ENCODE peak calls at places on chromosomes 13 and 19, in ten cellular contexts. One of them, this sample, is unnamed.

GRCh38 chr19:5170329-5170745 is 170.3 kb downstream of the PTPRS start:
- DNase-seq in body of pancreas: peak
- DNase-seq in stomach: peak
- DNase-seq in CD4-positive, alpha-beta T cell: peak
- DNase-seq in CD4-positive, CD25-positive, alpha-beta regulatory T cell: peak
- DNase-seq in GM23248: no peak
- DNase-seq in CD8-positive, alpha-beta memory T cell: peak
- DNase-seq in effector memory CD4-positive, alpha-beta T cell: peak
- DNase-seq in coronary artery: no peak
- DNase-seq in IMR-90: no peak
- DNase-seq in this sample: peak

GRCh38 chr13:45385912-45386311 is 32.3 kb downstream of the SLC25A30 start:
- DNase-seq in CD4-positive, CD25-positive, alpha-beta regulatory T cell: no peak
- DNase-seq in body of pancreas: no peak
- DNase-seq in IMR-90: no peak
- DNase-seq in CD4-positive, alpha-beta T cell: no peak
- DNase-seq in GM23248: no peak
- DNase-seq in CD8-positive, alpha-beta memory T cell: no peak
- DNase-seq in coronary artery: peak
- DNase-seq in stomach: no peak
- DNase-seq in effector memory CD4-positive, alpha-beta T cell: no peak
- DNase-seq in this sample: no peak

GRCh38 chr19:30556230-30556711 is 184.1 kb downstream of the ZNF536 start:
- DNase-seq in IMR-90: no peak
- DNase-seq in coronary artery: no peak
- DNase-seq in effector memory CD4-positive, alpha-beta T cell: no peak
- DNase-seq in CD4-positive, alpha-beta T cell: no peak
- DNase-seq in stomach: no peak
- DNase-seq in CD4-positive, CD25-positive, alpha-beta regulatory T cell: no peak
- DNase-seq in body of pancreas: no peak
- DNase-seq in CD8-positive, alpha-beta memory T cell: no peak
- DNase-seq in GM23248: no peak
- DNase-seq in this sample: no peak

GRCh38 chr19:31220540-31220939 is 128.7 kb downstream of the TSHZ3 start:
- DNase-seq in effector memory CD4-positive, alpha-beta T cell: no peak
- DNase-seq in body of pancreas: no peak
- DNase-seq in GM23248: no peak
- DNase-seq in coronary artery: no peak
- DNase-seq in stomach: no peak
- DNase-seq in CD4-positive, alpha-beta T cell: no peak
- DNase-seq in IMR-90: no peak
- DNase-seq in CD4-positive, CD25-positive, alpha-beta regulatory T cell: no peak
- DNase-seq in CD8-positive, alpha-beta memory T cell: no peak
- DNase-seq in this sample: no peak

GRCh38 chr13:50277127-50277526 is 261.9 kb downstream of the KCNRG start:
- DNase-seq in GM23248: no peak
- DNase-seq in stomach: no peak
- DNase-seq in CD4-positive, CD25-positive, alpha-beta regulatory T cell: no peak
- DNase-seq in CD8-positive, alpha-beta memory T cell: no peak
- DNase-seq in body of pancreas: no peak
- DNase-seq in coronary artery: no peak
- DNase-seq in CD4-positive, alpha-beta T cell: no peak
- DNase-seq in effector memory CD4-positive, alpha-beta T cell: no peak
- DNase-seq in IMR-90: no peak
- DNase-seq in this sample: no peak

GRCh38 chr13:79973533-79973963 is 367.4 kb downstream of the SPRY2 start:
- DNase-seq in CD8-positive, alpha-beta memory T cell: no peak
- DNase-seq in coronary artery: no peak
- DNase-seq in stomach: no peak
- DNase-seq in CD4-positive, CD25-positive, alpha-beta regulatory T cell: no peak
- DNase-seq in effector memory CD4-positive, alpha-beta T cell: no peak
- DNase-seq in CD4-positive, alpha-beta T cell: no peak
- DNase-seq in body of pancreas: no peak
- DNase-seq in GM23248: peak
- DNase-seq in IMR-90: no peak
- DNase-seq in this sample: no peak

GRCh38 chr13:97583884-97584497 is 150.0 kb downstream of the RAP2A start:
- DNase-seq in IMR-90: no peak
- DNase-seq in CD4-positive, alpha-beta T cell: no peak
- DNase-seq in effector memory CD4-positive, alpha-beta T cell: no peak
- DNase-seq in coronary artery: no peak
- DNase-seq in CD8-positive, alpha-beta memory T cell: no peak
- DNase-seq in body of pancreas: no peak
- DNase-seq in GM23248: no peak
- DNase-seq in CD4-positive, CD25-positive, alpha-beta regulatory T cell: no peak
- DNase-seq in stomach: no peak
- DNase-seq in this sample: no peak

GRCh38 chr19:29060833-29061364 is 152.1 kb downstream of the UQCRFS1 start:
- DNase-seq in CD8-positive, alpha-beta memory T cell: no peak
- DNase-seq in body of pancreas: no peak
- DNase-seq in stomach: no peak
- DNase-seq in GM23248: no peak
- DNase-seq in CD4-positive, alpha-beta T cell: no peak
- DNase-seq in effector memory CD4-positive, alpha-beta T cell: no peak
- DNase-seq in IMR-90: no peak
- DNase-seq in coronary artery: no peak
- DNase-seq in CD4-positive, CD25-positive, alpha-beta regulatory T cell: no peak
- DNase-seq in this sample: no peak

GRCh38 chr19:34067861-34068271 is 104.4 kb upstream of the LSM14A start:
- DNase-seq in body of pancreas: no peak
- DNase-seq in effector memory CD4-positive, alpha-beta T cell: no peak
- DNase-seq in stomach: no peak
- DNase-seq in GM23248: peak
- DNase-seq in IMR-90: peak
- DNase-seq in CD4-positive, alpha-beta T cell: no peak
- DNase-seq in CD4-positive, CD25-positive, alpha-beta regulatory T cell: no peak
- DNase-seq in coronary artery: no peak
- DNase-seq in CD8-positive, alpha-beta memory T cell: no peak
- DNase-seq in this sample: no peak

GRCh38 chr13:108915095-108915633 is 285.8 kb downstream of the MYO16 start:
- DNase-seq in IMR-90: peak
- DNase-seq in effector memory CD4-positive, alpha-beta T cell: no peak
- DNase-seq in CD4-positive, alpha-beta T cell: no peak
- DNase-seq in body of pancreas: peak
- DNase-seq in CD8-positive, alpha-beta memory T cell: no peak
- DNase-seq in coronary artery: no peak
- DNase-seq in CD4-positive, CD25-positive, alpha-beta regulatory T cell: no peak
- DNase-seq in stomach: no peak
- DNase-seq in GM23248: peak
- DNase-seq in this sample: no peak

DNA sequence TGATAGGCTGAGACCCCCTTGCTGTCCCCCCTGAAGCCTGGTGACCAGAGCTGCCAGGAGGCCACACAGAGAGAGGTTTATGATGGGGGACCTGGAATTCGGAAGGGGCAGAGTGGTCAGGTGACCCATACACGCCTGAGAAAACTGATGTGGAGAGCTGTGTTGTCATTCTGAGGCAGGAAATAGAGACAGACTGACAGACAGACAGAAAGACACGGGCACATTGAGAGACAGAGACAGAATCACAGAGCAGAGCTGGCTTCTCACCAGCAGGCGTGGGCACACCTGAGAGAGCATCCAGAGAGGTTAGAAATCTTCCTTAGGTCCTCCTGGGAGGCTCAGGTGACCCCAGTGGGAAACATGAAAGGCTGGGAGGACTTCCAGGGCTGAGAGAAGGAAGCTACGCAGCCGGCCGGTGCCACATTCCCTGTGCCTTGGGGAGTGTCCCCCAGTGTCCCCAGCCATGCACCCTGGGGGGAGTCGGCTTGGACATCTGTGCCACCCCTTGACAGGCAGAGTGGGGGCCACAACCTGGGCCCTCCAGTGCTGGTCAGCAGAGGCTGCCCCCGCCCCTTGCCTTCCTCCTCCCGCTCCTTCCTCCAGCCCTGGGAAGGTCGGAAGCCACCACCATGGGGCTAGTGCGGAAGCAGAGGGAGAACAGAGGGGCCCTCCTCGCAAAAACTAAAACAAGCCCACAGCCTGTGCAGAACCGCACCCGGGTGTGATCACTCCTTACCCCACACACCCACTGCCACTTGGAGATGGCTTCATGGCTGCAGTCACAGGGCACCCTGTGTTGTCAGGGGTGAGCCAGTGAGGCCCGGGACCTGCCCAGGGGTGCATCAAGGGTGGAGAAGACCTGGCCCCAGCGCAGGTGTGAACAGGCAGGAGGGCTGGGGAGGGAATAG is 2.2 kb downstream of the FFAR1 start:
- DNase-seq in CD4-positive, CD25-positive, alpha-beta regulatory T cell: no peak
- DNase-seq in coronary artery: peak
- DNase-seq in stomach: no peak
- DNase-seq in GM23248: no peak
- DNase-seq in effector memory CD4-positive, alpha-beta T cell: no peak
- DNase-seq in CD8-positive, alpha-beta memory T cell: no peak
- DNase-seq in body of pancreas: no peak
- DNase-seq in CD4-positive, alpha-beta T cell: no peak
- DNase-seq in IMR-90: no peak
- DNase-seq in this sample: peak
- H3K27ac ChIP-seq in CD4-positive, CD25-positive, alpha-beta regulatory T cell: no peak
- H3K27ac ChIP-seq in coronary artery: no peak
- H3K27ac ChIP-seq in stomach: no peak
- H3K27ac ChIP-seq in GM23248: no peak
- H3K27ac ChIP-seq in effector memory CD4-positive, alpha-beta T cell: no peak
- H3K27ac ChIP-seq in CD8-positive, alpha-beta memory T cell: no peak
- H3K27ac ChIP-seq in body of pancreas: no peak
- H3K27ac ChIP-seq in CD4-positive, alpha-beta T cell: no peak
- H3K27ac ChIP-seq in IMR-90: no peak
- H3K27ac ChIP-seq in this sample: no peak

GRCh38 chr13:67158903-67159302 is 71.2 kb downstream of the PCDH9 start:
- DNase-seq in effector memory CD4-positive, alpha-beta T cell: no peak
- DNase-seq in CD4-positive, alpha-beta T cell: no peak
- DNase-seq in CD4-positive, CD25-positive, alpha-beta regulatory T cell: no peak
- DNase-seq in CD8-positive, alpha-beta memory T cell: no peak
- DNase-seq in GM23248: no peak
- DNase-seq in IMR-90: no peak
- DNase-seq in coronary artery: no peak
- DNase-seq in stomach: no peak
- DNase-seq in body of pancreas: no peak
- DNase-seq in this sample: no peak
- H3K27ac ChIP-seq in effector memory CD4-positive, alpha-beta T cell: no peak
- H3K27ac ChIP-seq in CD4-positive, alpha-beta T cell: no peak
- H3K27ac ChIP-seq in CD4-positive, CD25-positive, alpha-beta regulatory T cell: no peak
- H3K27ac ChIP-seq in CD8-positive, alpha-beta memory T cell: no peak
- H3K27ac ChIP-seq in GM23248: no peak
- H3K27ac ChIP-seq in IMR-90: no peak
- H3K27ac ChIP-seq in coronary artery: no peak
- H3K27ac ChIP-seq in stomach: no peak
- H3K27ac ChIP-seq in body of pancreas: no peak
- H3K27ac ChIP-seq in this sample: no peak

GRCh38 chr13:20044086-20044485 is 85.6 kb downstream of the ZMYM2 start:
- DNase-seq in coronary artery: no peak
- DNase-seq in CD4-positive, alpha-beta T cell: no peak
- DNase-seq in IMR-90: no peak
- DNase-seq in body of pancreas: no peak
- DNase-seq in CD4-positive, CD25-positive, alpha-beta regulatory T cell: no peak
- DNase-seq in CD8-positive, alpha-beta memory T cell: no peak
- DNase-seq in stomach: no peak
- DNase-seq in effector memory CD4-positive, alpha-beta T cell: no peak
- DNase-seq in GM23248: no peak
- DNase-seq in this sample: no peak

GRCh38 chr13:20045946-20046548 is 87.5 kb downstream of the ZMYM2 start:
- DNase-seq in effector memory CD4-positive, alpha-beta T cell: no peak
- DNase-seq in GM23248: no peak
- DNase-seq in stomach: no peak
- DNase-seq in CD8-positive, alpha-beta memory T cell: no peak
- DNase-seq in body of pancreas: no peak
- DNase-seq in CD4-positive, alpha-beta T cell: no peak
- DNase-seq in CD4-positive, CD25-positive, alpha-beta regulatory T cell: no peak
- DNase-seq in coronary artery: no peak
- DNase-seq in IMR-90: no peak
- DNase-seq in this sample: no peak

GRCh38 chr13:20037908-20038307 is 79.4 kb downstream of the ZMYM2 start:
- DNase-seq in stomach: no peak
- DNase-seq in CD8-positive, alpha-beta memory T cell: no peak
- DNase-seq in CD4-positive, alpha-beta T cell: no peak
- DNase-seq in effector memory CD4-positive, alpha-beta T cell: no peak
- DNase-seq in CD4-positive, CD25-positive, alpha-beta regulatory T cell: no peak
- DNase-seq in body of pancreas: no peak
- DNase-seq in coronary artery: no peak
- DNase-seq in GM23248: no peak
- DNase-seq in IMR-90: no peak
- DNase-seq in this sample: no peak

DNA sequence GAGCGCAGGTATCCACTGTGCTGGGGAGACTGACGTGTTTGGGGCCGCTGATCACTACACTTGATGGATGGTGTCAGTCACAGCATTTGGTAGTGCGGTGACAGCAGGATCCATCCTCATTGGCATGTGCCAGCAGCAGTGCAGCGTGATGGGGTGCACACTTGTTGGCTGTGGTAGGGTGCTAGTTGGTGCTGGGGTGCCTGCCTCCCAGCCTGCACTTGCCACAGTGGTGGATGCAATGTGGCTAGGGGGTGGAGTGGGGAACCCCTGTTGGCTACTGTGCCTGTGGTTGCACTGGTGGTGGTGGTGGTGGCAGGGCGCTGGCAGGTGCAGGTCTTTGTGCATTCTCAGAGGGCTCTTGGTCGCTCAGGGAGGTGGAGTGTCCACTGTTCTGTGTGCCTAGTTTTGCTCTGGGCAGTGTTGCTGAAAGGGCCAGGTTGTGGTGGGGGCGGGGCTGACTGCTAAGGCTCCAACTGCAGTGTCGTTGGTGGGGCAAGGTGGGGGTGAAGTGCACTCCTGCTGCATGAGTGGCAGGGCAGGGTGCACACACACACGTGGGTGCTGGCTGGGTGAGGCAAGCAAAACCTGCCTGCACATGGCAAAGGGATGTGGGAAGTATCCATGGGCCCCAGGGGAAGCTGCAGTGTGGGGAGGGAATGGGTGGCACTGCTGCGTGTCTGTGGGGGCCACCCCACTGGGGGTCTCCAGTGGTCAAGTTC is 84.8 kb downstream of the ZMYM2 start:
- DNase-seq in effector memory CD4-positive, alpha-beta T cell: no peak
- DNase-seq in CD4-positive, alpha-beta T cell: no peak
- DNase-seq in body of pancreas: no peak
- DNase-seq in IMR-90: no peak
- DNase-seq in CD8-positive, alpha-beta memory T cell: no peak
- DNase-seq in coronary artery: no peak
- DNase-seq in stomach: no peak
- DNase-seq in CD4-positive, CD25-positive, alpha-beta regulatory T cell: no peak
- DNase-seq in GM23248: no peak
- DNase-seq in this sample: peak
- H3K27ac ChIP-seq in effector memory CD4-positive, alpha-beta T cell: no peak
- H3K27ac ChIP-seq in CD4-positive, alpha-beta T cell: no peak
- H3K27ac ChIP-seq in body of pancreas: no peak
- H3K27ac ChIP-seq in IMR-90: no peak
- H3K27ac ChIP-seq in CD8-positive, alpha-beta memory T cell: no peak
- H3K27ac ChIP-seq in coronary artery: no peak
- H3K27ac ChIP-seq in stomach: no peak
- H3K27ac ChIP-seq in CD4-positive, CD25-positive, alpha-beta regulatory T cell: no peak
- H3K27ac ChIP-seq in GM23248: no peak
- H3K27ac ChIP-seq in this sample: no peak

GRCh38 chr13:92769064-92769463 is 457.5 kb upstream of the GPC6 start:
- DNase-seq in CD8-positive, alpha-beta memory T cell: no peak
- DNase-seq in effector memory CD4-positive, alpha-beta T cell: no peak
- DNase-seq in CD4-positive, CD25-positive, alpha-beta regulatory T cell: no peak
- DNase-seq in GM23248: no peak
- DNase-seq in CD4-positive, alpha-beta T cell: no peak
- DNase-seq in body of pancreas: no peak
- DNase-seq in IMR-90: peak
- DNase-seq in stomach: no peak
- DNase-seq in coronary artery: no peak
- DNase-seq in this sample: no peak
- H3K27ac ChIP-seq in CD8-positive, alpha-beta memory T cell: no peak
- H3K27ac ChIP-seq in effector memory CD4-positive, alpha-beta T cell: no peak
- H3K27ac ChIP-seq in CD4-positive, CD25-positive, alpha-beta regulatory T cell: no peak
- H3K27ac ChIP-seq in GM23248: no peak
- H3K27ac ChIP-seq in CD4-positive, alpha-beta T cell: no peak
- H3K27ac ChIP-seq in body of pancreas: no peak
- H3K27ac ChIP-seq in IMR-90: no peak
- H3K27ac ChIP-seq in stomach: no peak
- H3K27ac ChIP-seq in coronary artery: no peak
- H3K27ac ChIP-seq in this sample: no peak

GRCh38 chr19:11131471-11131870 is 24.1 kb downstream of the SPC24 start:
- DNase-seq in CD4-positive, alpha-beta T cell: no peak
- DNase-seq in GM23248: no peak
- DNase-seq in IMR-90: no peak
- DNase-seq in body of pancreas: no peak
- DNase-seq in coronary artery: no peak
- DNase-seq in CD4-positive, CD25-positive, alpha-beta regulatory T cell: no peak
- DNase-seq in CD8-positive, alpha-beta memory T cell: no peak
- DNase-seq in effector memory CD4-positive, alpha-beta T cell: no peak
- DNase-seq in stomach: no peak
- DNase-seq in this sample: no peak
- H3K27ac ChIP-seq in CD4-positive, alpha-beta T cell: no peak
- H3K27ac ChIP-seq in GM23248: no peak
- H3K27ac ChIP-seq in IMR-90: peak
- H3K27ac ChIP-seq in body of pancreas: no peak
- H3K27ac ChIP-seq in coronary artery: peak
- H3K27ac ChIP-seq in CD4-positive, CD25-positive, alpha-beta regulatory T cell: no peak
- H3K27ac ChIP-seq in CD8-positive, alpha-beta memory T cell: no peak
- H3K27ac ChIP-seq in effector memory CD4-positive, alpha-beta T cell: no peak
- H3K27ac ChIP-seq in stomach: peak
- H3K27ac ChIP-seq in this sample: peak